ENCODE peak calls at places on chromosomes 13 and 19, in five cellular contexts. E is SHP77, Z is NCI-H446 treated with DMSO at 0.1 percent for 48 hours, Q is dorsolateral prefrontal cortex, S is NCI-H1048. K is an unnamed sample.

GRCh38 chr13:30240608-30241007 is 66.7 kb downstream of the KATNAL1 start:
- DNase-seq in E (no peak), Z (no peak), Q (no peak), S (no peak), K (no peak)

GRCh38 chr13:64925284-64925683 is 2304.9 kb downstream of the PCDH9 start:
- DNase-seq in E (no peak), Z (no peak), Q (no peak), S (no peak), K (no peak)

GRCh38 chr13:32881074-32881791 is 135.0 kb upstream of the KL start:
- DNase-seq in E (no peak), Z (peak), Q (no peak), S (no peak), K (no peak)

GRCh38 chr19:49427855-49428546 is 2.8 kb downstream of the GFY start:
- DNase-seq in E (no peak), Z (no peak), Q (no peak), S (no peak), K (no peak)

GRCh38 chr19:20367811-20368294 is 197.7 kb downstream of the ZNF737 start:
- DNase-seq in E (no peak), Z (no peak), Q (no peak), S (no peak), K (peak)

GRCh38 chr19:4199699-4200293 is 17.3 kb downstream of the ANKRD24 start:
- DNase-seq in E (peak), Z (no peak), Q (no peak), S (no peak), K (no peak)

GRCh38 chr19:16366433-16367268 is 42.0 kb downstream of the KLF2 start:
- DNase-seq in E (no peak), Z (no peak), Q (no peak), S (no peak), K (no peak)

GRCh38 chr13:39859898-39860297 is 204.4 kb downstream of the COG6 start:
- DNase-seq in E (no peak), Z (no peak), Q (no peak), S (no peak), K (no peak)

GRCh38 chr19:46698395-46699321 is 18.3 kb downstream of the PRKD2 start:
- DNase-seq in E (no peak), Z (no peak), Q (no peak), S (no peak), K (no peak)

GRCh38 chr19:48511800-48512503 is at the start of gene LMTK3:
- DNase-seq in E (peak), Z (peak), Q (peak), S (no peak), K (no peak)

GRCh38 chr19:2549701-2550191 is 73.8 kb downstream of the GADD45B start:
- DNase-seq in E (no peak), Z (no peak), Q (peak), S (no peak), K (no peak)

GRCh38 chr13:81987677-81988357 is 1646.9 kb upstream of the SPRY2 start:
- DNase-seq in E (no peak), Z (no peak), Q (no peak), S (no peak), K (no peak)

GRCh38 chr13:66914155-66914554 is 316.0 kb downstream of the PCDH9 start:
- DNase-seq in E (no peak), Z (no peak), Q (no peak), S (no peak), K (no peak)

GRCh38 chr19:22882797-22883196 is 50.7 kb downstream of the ZNF723 start:
- DNase-seq in E (no peak), Z (no peak), Q (no peak), S (peak), K (no peak)